ENCODE peak calls at places on chromosomes 12 and 14, in seven cellular contexts. P is kidney, D is AG09309, K is colonic mucosa, Y is astrocyte, B is foreskin fibroblast, W is tibial artery. T is an unnamed sample.

GRCh38 chr12:32178341-32179010 is 71.8 kb downstream of the BICD1 start:
- DNase-seq in P (no peak), D (no peak), K (no peak), Y (no peak), B (no peak), W (no peak), T (no peak)

GRCh38 chr12:47105914-47106674 is 26.3 kb upstream of the AMIGO2 start:
- DNase-seq in P (no peak), D (no peak), K (peak; percentile 52), Y (no peak), B (no peak), W (no peak), T (no peak)

GRCh38 chr12:53207042-53207441 is at the start of gene ITGB7:
- DNase-seq in P (no peak), D (no peak), K (peak; percentile 83), Y (no peak), B (no peak), W (no peak), T (no peak)

GRCh38 chr12:69585189-69586062 is at the start of gene CCT2:
- DNase-seq in P (peak; percentile 99), D (peak; percentile 64), K (peak; percentile 98), Y (peak; percentile 84), B (peak; percentile 99), W (peak; percentile 97), T (peak; percentile 96)

GRCh38 chr12:102953221-102953620 is 4.3 kb upstream of the ASCL1 start:
- DNase-seq in P (no peak), D (no peak), K (no peak), Y (no peak), B (no peak), W (no peak), T (no peak)

GRCh38 chr12:104590002-104590401 is 133.3 kb downstream of the CHST11 start:
- DNase-seq in P (no peak), D (no peak), K (no peak), Y (no peak), B (no peak), W (no peak), T (no peak)

GRCh38 chr12:51832708-51833107 is 15.8 kb downstream of the FIGNL2 start:
- DNase-seq in P (no peak), D (no peak), K (no peak), Y (no peak), B (no peak), W (no peak), T (no peak)

GRCh38 chr12:51898937-51899336 is 8.4 kb upstream of the ACVRL1 start:
- DNase-seq in P (peak; percentile 38), D (no peak), K (no peak), Y (peak; percentile 69), B (peak; percentile 88), W (peak; percentile 15), T (peak; percentile 70)

GRCh38 chr14:68770051-68770450 is 22.8 kb downstream of the ZFP36L1 start:
- DNase-seq in P (no peak), D (no peak), K (no peak), Y (no peak), B (no peak), W (no peak), T (no peak)

DNA sequence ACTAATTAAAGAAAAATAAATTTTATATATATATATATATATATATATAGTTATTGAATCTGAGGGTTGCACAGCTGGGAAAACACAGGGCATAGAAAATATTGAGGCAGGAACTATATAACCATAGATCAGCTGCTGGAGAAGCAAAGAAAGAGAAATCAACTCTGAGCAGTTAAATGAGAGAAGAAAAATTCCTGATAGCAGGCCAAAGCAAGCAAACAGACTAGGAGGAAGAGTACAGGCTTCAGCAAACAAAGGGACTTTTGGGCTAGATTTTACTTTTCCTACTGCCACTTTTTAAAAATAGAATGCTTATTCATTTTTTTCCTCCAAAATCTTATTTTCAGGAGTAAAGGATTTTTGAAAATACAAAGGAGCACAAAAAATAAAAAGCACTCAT is 216.0 kb upstream of the PRKD1 start:
- DNase-seq in P (no peak), D (no peak), K (no peak), Y (peak; percentile 40), B (peak; percentile 26), W (no peak), T (no peak)
- H3K4me3 ChIP-seq in P (no peak overlapping the region), D (no peak overlapping the region), K (no peak overlapping the region), Y (no peak overlapping the region), B (no peak overlapping the region), W (no peak overlapping the region), T (no peak overlapping the region)

DNA sequence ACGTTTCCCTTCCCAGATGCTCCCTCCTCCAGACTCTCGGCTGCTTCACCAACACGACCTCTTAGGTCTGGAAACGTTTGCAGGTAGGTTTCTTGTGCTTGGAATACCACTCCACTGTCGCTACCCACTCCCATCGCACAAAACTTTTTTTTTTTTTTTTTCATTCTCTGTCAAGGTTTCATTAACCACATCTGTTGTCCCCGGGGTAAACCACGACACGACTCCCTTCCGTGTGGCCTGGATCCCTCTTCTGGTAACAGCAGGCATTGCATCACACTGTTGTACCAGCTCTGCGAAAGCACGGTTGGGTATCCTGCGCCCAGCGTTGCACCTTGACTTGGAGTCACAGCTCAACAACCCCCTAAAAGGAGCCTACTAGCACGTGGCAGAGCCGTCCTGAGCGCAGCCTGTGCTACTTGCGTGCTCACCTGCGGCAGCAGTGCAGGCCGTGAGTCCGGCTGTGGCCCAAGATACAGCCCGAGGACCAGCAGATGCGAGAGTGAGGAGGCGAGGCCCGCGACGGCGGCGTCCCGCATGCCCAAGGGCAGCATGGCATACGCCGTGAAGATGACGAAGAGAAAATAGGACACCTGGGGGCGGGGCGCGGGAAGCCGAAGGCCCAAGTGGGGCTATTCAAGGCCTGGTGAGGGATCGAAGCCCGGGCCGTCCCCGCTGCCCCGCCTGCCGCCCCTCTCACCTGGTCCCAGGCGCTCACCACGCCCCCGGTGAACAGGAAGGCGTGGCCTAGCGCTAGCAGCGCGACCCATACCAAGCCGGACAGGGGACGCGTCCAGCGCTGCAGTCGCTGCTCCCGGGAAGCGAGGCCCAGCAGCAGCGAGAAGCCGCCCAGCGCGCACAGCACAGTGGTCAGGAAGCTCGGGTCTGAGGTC is 2.5 kb downstream of the ADCY4 start:
- DNase-seq in P (peak; percentile 87), D (no peak), K (peak; percentile 88), Y (peak; percentile 25), B (peak; percentile 81), W (peak; percentile 72), T (peak; percentile 14)
- H3K4me3 ChIP-seq in P (peak overlapping the region; percentile 56), D (no peak overlapping the region), K (peak overlapping the region; percentile 22), Y (peak overlapping the region; percentile 8), B (no peak overlapping the region), W (peak overlapping the region; percentile 26), T (no peak overlapping the region)

GRCh38 chr12:113135178-113136127 is at the start of gene RASAL1:
- DNase-seq in P (peak; percentile 93), D (no peak), K (peak; percentile 91), Y (no peak), B (no peak), W (no peak), T (no peak)
- H3K4me3 ChIP-seq in P (peak within 1 kb of the TSS; percentile 53), D (no peak within 1 kb of the TSS), K (peak within 1 kb of the TSS; percentile 53), Y (no peak within 1 kb of the TSS), B (no peak within 1 kb of the TSS), W (no peak within 1 kb of the TSS), T (no peak within 1 kb of the TSS)

GRCh38 chr12:42905419-42905705 is 315.8 kb upstream of the PRICKLE1 start:
- DNase-seq in P (peak; percentile 51), D (no peak), K (no peak), Y (no peak), B (no peak), W (no peak), T (no peak)

GRCh38 chr12:42910656-42911055 is 321.1 kb upstream of the PRICKLE1 start:
- DNase-seq in P (no peak), D (no peak), K (no peak), Y (no peak), B (no peak), W (no peak), T (no peak)

GRCh38 chr12:42902001-42902400 is 312.5 kb upstream of the PRICKLE1 start:
- DNase-seq in P (no peak), D (no peak), K (no peak), Y (no peak), B (no peak), W (no peak), T (no peak)

DNA sequence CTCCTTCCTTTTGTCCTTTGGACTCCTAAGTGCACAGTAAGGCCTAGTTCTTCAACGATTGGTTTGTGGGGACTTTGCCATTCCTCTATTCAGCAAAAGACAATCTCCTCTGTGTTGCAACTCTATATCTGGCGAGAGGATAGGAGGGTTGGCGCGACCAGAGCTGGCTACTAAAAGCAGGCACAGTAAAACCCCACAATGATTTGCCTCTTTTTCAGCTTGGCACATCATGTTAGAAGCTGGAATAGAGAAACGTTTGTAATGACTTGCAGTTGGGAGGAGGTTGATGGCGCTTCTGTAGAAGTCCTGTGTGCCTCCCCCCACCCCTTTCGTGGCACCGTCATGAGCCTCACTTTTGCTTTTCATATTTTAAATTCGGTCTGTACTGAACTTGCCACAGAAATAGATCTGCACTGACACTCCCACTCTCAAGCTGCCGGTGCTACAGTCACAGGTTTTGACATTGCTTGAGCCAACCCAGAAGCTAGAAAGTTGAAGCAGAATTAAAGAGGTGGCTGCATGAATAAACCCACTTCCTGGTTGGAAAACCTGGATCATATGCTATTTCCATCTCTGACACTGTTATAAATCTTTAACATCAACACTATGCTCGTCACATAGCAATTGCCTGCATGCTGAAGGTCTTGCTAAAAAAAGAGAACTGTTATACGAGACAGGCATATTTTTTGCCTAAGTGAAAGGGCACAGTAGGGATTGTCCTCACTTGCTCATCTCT is 315.3 kb upstream of the PRICKLE1 start:
- DNase-seq in P (no peak), D (no peak), K (no peak), Y (no peak), B (no peak), W (no peak), T (no peak)
- H3K4me3 ChIP-seq in P (no peak overlapping the region), D (no peak overlapping the region), K (no peak overlapping the region), Y (no peak overlapping the region), B (no peak overlapping the region), W (no peak overlapping the region), T (no peak overlapping the region)

GRCh38 chr12:2301531-2302461 is 249.0 kb downstream of the CACNA1C start:
- DNase-seq in P (no peak), D (peak; percentile 80), K (no peak), Y (peak; percentile 71), B (peak; percentile 90), W (peak; percentile 57), T (peak; percentile 91)

GRCh38 chr12:2300168-2300567 is 247.4 kb downstream of the CACNA1C start:
- DNase-seq in P (no peak), D (no peak), K (no peak), Y (no peak), B (no peak), W (no peak), T (no peak)

GRCh38 chr12:2306012-2306411 is 253.2 kb downstream of the CACNA1C start:
- DNase-seq in P (no peak), D (no peak), K (no peak), Y (peak; percentile 49), B (no peak), W (no peak), T (peak; percentile 49)

GRCh38 chr12:2300886-2301285 is 248.1 kb downstream of the CACNA1C start:
- DNase-seq in P (no peak), D (no peak), K (no peak), Y (no peak), B (no peak), W (no peak), T (no peak)

DNA sequence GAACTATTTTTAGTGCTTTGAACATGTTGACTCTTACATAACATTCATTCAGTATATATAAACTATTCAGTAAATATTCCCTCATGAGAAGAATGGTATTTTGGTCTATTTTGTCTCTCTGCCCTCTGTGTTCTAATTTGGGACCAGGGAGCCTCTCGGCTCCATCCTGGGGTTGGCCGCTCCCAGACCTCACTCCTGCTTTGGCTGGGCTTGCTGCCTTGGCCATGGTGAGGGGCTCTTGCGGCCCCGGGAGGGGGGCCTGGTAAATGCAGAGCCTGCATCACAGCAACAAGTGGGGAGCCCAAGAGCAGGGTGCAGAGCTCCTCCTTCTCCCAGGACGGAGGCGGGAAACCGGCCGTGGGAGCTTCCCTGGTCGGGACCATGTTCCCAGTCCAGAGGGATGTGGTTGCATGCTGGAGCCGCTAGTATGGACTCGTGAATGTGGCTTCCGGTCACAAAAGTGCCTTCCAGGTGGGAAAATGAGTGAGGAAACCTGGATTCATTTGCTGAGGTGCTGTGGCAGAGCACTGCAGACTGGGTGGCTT is 250.0 kb downstream of the CACNA1C start:
- DNase-seq in P (no peak), D (no peak), K (no peak), Y (no peak), B (no peak), W (no peak), T (no peak)
- H3K4me3 ChIP-seq in P (no peak overlapping the region), D (no peak overlapping the region), K (no peak overlapping the region), Y (no peak overlapping the region), B (no peak overlapping the region), W (no peak overlapping the region), T (no peak overlapping the region)